ENCODE peak calls at places on chromosomes 11 and 22, in six cellular contexts. J is substantia nigra, Y is A549, U is heart left ventricle, I is dorsolateral prefrontal cortex, Z is pancreas. C is an unnamed sample.

GRCh38 chr22:49289822-49290221 is 537.9 kb downstream of the BRD1 start:
- DNase-seq in J (no peak), Y (no peak), U (no peak), I (no peak), Z (no peak), C (no peak)

GRCh38 chr22:25069758-25070461 is 117.4 kb downstream of the KIAA1671 start:
- DNase-seq in J (no peak), Y (no peak), U (no peak), I (no peak), Z (no peak), C (no peak)

GRCh38 chr22:16965083-16965482 is 42.9 kb downstream of the GAB4 start:
- DNase-seq in J (no peak), Y (no peak), U (no peak), I (no peak), Z (no peak), C (no peak)

GRCh38 chr22:40498454-40499186 is 128.2 kb downstream of the SGSM3 start:
- DNase-seq in J (no peak), Y (peak; percentile 80), U (no peak), I (no peak), Z (no peak), C (peak; percentile 96)

GRCh38 chr11:3149852-3150188 is 15.3 kb downstream of the OSBPL5 start:
- DNase-seq in J (no peak), Y (no peak), U (no peak), I (no peak), Z (peak; percentile 29), C (no peak)

GRCh38 chr11:84914511-84914910 is 712.6 kb downstream of the DLG2 start:
- DNase-seq in J (no peak), Y (no peak), U (no peak), I (no peak), Z (no peak), C (no peak)

GRCh38 chr11:1458340-1459218 is 28.0 kb downstream of the MOB2 start:
- DNase-seq in J (peak; percentile 9), Y (no peak), U (peak; percentile 58), I (no peak), Z (no peak), C (no peak)

GRCh38 chr11:97118756-97119155 is 728.9 kb downstream of the JRKL start:
- DNase-seq in J (no peak), Y (no peak), U (no peak), I (no peak), Z (no peak), C (no peak)

GRCh38 chr22:38352436-38352835 is 35.2 kb upstream of the CSNK1E start:
- DNase-seq in J (no peak), Y (no peak), U (no peak), I (peak; percentile 30), Z (peak; percentile 14), C (no peak)

GRCh38 chr22:38355275-38355674 is 38.0 kb upstream of the CSNK1E start:
- DNase-seq in J (no peak), Y (no peak), U (no peak), I (no peak), Z (no peak), C (no peak)

GRCh38 chr22:38350444-38351359 is 33.5 kb upstream of the CSNK1E start:
- DNase-seq in J (no peak), Y (no peak), U (no peak), I (peak; percentile 26), Z (peak; percentile 25), C (no peak)

GRCh38 chr22:38353142-38353629 is 36.0 kb upstream of the CSNK1E start:
- DNase-seq in J (peak; percentile 66), Y (peak; percentile 56), U (peak; percentile 66), I (peak; percentile 39), Z (peak; percentile 90), C (no peak)

DNA sequence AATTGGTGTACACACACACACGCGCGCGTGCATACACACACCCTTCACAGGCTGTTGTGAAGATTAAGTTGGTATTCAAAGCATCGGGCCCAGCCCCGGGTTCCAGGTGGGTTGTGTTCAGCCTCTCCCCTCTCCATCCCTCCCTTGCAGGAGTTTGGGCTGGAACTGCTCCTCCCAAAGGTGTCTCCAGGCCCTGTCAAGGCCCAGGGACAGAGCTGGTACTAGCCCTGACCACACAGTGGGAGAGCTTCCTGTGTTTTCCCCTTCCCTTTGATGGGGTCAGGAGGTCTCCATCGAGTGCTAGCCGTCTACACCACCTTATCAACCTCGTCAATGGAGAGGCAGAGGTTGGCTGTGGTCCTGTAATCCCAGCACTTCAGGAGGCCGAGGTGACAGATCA is 36.5 kb upstream of the CSNK1E start:
- DNase-seq in J (no peak), Y (no peak), U (no peak), I (no peak), Z (peak; percentile 47), C (no peak)
- H3K27ac ChIP-seq in J (no peak overlapping the region), Y (no peak overlapping the region), U (no peak overlapping the region), I (no peak overlapping the region), Z (no peak overlapping the region), C (no peak overlapping the region)

GRCh38 chr11:17439316-17439782 is 37.3 kb downstream of the ABCC8 start:
- DNase-seq in J (no peak), Y (peak; percentile 69), U (no peak), I (no peak), Z (no peak), C (no peak)
- H3K27ac ChIP-seq in J (no peak overlapping the region), Y (peak overlapping the region; percentile 43), U (no peak overlapping the region), I (no peak overlapping the region), Z (no peak overlapping the region), C (no peak overlapping the region)

DNA sequence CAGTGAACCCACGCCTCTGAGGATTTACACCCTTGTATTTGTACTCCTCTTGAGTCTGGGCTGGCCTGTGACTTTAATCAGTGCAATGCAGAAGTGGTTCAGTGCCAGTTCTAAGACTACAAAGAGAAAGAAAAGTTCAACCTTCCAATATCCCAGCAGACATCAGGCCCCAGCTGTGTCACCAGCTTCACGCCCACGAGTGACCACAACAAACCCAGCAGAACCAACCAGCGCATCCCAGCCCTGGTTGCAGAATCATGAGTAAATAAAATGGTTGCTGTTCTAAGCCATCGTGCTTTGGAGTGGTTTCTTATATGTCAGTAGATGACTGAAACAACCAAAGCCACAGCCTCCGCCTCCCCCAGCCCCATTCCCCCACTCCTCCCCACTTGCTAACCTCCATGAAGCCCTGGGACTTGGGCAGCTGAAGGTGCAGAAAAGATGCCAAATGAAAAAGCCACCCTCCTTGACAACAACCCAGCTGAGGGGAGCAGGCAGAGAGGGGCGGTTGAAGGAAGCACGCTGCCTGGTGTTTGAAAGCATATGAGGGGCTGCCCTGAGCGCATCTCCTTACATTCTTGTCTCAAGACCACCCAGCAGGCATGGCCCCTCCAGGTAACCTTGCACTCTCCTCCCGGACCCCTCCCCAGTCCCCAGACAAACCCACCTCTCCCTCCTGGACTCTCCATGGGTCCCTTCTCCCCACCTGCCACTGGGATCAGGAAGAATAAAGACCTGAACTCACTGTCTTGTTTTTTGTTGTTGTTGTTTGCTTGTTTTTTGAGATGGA is 20.9 kb downstream of the TSKU start:
- DNase-seq in J (no peak), Y (peak; percentile 5), U (no peak), I (no peak), Z (no peak), C (no peak)
- H3K27ac ChIP-seq in J (no peak overlapping the region), Y (peak overlapping the region; percentile 85), U (no peak overlapping the region), I (no peak overlapping the region), Z (no peak overlapping the region), C (no peak overlapping the region)

GRCh38 chr11:75525433-75526191 is at the start of gene GDPD5:
- DNase-seq in J (peak; percentile 79), Y (peak; percentile 89), U (peak; percentile 85), I (peak; percentile 64), Z (peak; percentile 93), C (no peak)
- H3K27ac ChIP-seq in J (no peak within 1 kb of the TSS), Y (peak within 1 kb of the TSS; percentile 95), U (no peak within 1 kb of the TSS), I (no peak within 1 kb of the TSS), Z (no peak within 1 kb of the TSS), C (no peak within 1 kb of the TSS)